ENCODE peak calls at places on chromosomes 1 and 21, in seven cellular contexts. V is H1, W is GM12892, F is GM12878, N is SK-N-SH, A is K562, L is HepG2. H is an unnamed sample.

GRCh38 chr1:166084613-166085012 is 82.2 kb downstream of the FAM78B start:
- DNase-seq in L (no peak), A (no peak), N (no peak), V (no peak), F (no peak), W (no peak), H (no peak)

GRCh38 chr1:167683641-167684502 is 37.9 kb upstream of the MPZL1 start:
- DNase-seq in W (no peak), F (no peak), L (no peak), N (peak), A (no peak), V (peak), H (no peak)

GRCh38 chr1:225290244-225290643 is 137.6 kb downstream of the LBR start:
- DNase-seq in W (no peak), F (no peak), A (no peak), N (no peak), L (no peak), V (no peak), H (no peak)

GRCh38 chr1:1085911-1086841 is 12.1 kb upstream of the RNF223 start:
- DNase-seq in F (no peak), V (no peak), L (no peak), A (no peak), W (no peak), N (peak), H (peak)

GRCh38 chr1:30824736-30825429 is 67.3 kb upstream of the LAPTM5 start:
- DNase-seq in A (no peak), N (no peak), F (no peak), V (no peak), L (no peak), W (no peak), H (no peak)

GRCh38 chr1:228007054-228007800 is 429 bp downstream of the WNT3A start:
- DNase-seq in L (no peak), W (no peak), F (no peak), V (no peak), N (peak), A (peak), H (no peak)

GRCh38 chr21:26070822-26071425 is 99.6 kb downstream of the APP start:
- DNase-seq in F (no peak), L (no peak), V (no peak), N (peak), W (no peak), A (no peak), H (no peak)

GRCh38 chr1:69697343-69697742 is 129.6 kb downstream of the LRRC7 start:
- DNase-seq in W (no peak), A (no peak), V (no peak), N (no peak), F (no peak), L (no peak), H (no peak)

GRCh38 chr1:221100196-221100950 is 221.1 kb downstream of the HLX start:
- DNase-seq in F (no peak), W (no peak), L (no peak), A (no peak), V (no peak), N (no peak), H (no peak)

GRCh38 chr21:42855937-42856335 is 23.4 kb downstream of the WDR4 start:
- DNase-seq in A (no peak), W (no peak), L (no peak), N (no peak), F (no peak), V (no peak), H (no peak)
- TF ChIP-seq TAF1 in A (no peak), W (no peak), L (no peak), N (no peak), F (no peak), V (no peak), H (no peak)

DNA sequence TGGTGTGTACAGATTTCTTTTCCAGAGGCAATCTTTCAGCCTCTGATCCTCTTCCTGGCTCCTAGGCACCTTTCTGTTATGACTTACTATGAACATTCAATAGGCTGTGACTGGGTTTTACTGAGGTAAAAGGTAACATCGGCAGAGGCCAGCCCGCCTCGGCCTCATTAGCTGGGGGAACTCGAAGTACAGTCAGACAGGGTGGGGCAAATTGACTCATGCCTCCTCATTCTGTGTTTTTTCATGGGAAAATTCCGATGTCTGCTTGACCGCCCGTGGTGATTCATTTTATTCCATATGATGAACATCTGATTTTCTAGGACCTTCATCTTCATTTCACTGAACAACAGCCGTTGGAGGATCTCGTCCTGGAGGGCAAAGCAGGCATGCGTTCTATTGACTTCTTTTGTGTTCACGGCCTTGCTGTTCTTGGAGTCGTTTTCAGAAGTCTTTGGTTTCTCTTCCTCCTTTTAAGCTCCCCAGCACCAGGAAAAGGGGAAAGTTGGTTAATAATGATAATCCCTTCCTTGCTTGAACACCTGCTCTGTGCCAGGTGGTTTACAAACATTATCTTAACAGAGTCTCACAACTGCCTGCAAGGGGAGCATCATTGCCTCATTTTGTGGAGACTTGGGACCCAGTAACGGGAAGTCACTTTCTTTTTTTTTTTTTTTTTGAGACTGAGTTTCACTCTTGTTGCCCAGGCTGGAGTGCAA is 4.8 kb downstream of the TEX46 start:
- DNase-seq in F (no peak), A (no peak), N (no peak), V (no peak), L (no peak), W (no peak), H (no peak)
- TF ChIP-seq TAF1 in F (no peak), A (no peak), N (no peak), V (no peak), L (no peak), W (no peak), H (no peak)

GRCh38 chr1:53577141-53578100 is 118.2 kb downstream of the DMRTB1 start:
- DNase-seq in V (no peak), N (no peak), L (no peak), A (no peak), F (no peak), W (no peak), H (no peak)
- TF ChIP-seq TAF1 in V (no peak), N (no peak), L (no peak), A (no peak), F (no peak), W (no peak), H (no peak)

DNA sequence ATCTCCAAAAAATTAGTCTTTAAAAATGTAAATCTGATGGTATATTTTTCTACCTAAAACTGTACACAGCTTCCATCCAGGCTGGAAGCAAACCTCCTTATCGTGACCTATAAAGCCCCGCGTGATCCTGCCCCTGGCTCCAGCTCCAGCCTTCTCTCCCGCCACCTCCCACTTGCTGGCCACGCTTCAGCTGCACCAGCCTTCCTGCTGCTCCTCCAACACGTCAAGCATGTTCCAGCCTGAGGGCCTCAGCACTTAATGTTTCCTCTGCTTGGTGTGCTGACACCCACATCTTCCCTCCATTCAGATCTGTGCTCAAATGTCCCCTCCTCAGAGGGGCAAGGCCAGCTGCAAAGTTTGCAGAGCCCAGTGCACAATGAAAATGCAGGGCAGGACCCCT is 123.5 kb upstream of the MAGI3 start:
- DNase-seq in A (no peak), L (no peak), F (no peak), N (no peak), W (no peak), V (no peak), H (no peak)
- TF ChIP-seq TAF1 in A (no peak), L (no peak), F (no peak), N (no peak), W (no peak), V (no peak), H (no peak)